ENCODE peak calls at places on chromosomes 13 and 19, in five cellular contexts. S, L, U, J and G are unnamed samples.

GRCh38 chr13:46165485-46166220 is 16.3 kb downstream of the LCP1 start:
- DNase-seq in J (no peak), L (no peak), U (no peak), S (no peak), G (no peak)

GRCh38 chr19:51433092-51433491 is 15.7 kb upstream of the SIGLEC10 start:
- DNase-seq in U (no peak), S (no peak), L (no peak), J (no peak), G (no peak)

GRCh38 chr19:29942404-29943261 is 594 bp downstream of the URI1 start:
- DNase-seq in L (peak; percentile 72), S (peak; percentile 44), J (no peak), U (peak; percentile 45), G (peak; percentile 60)

GRCh38 chr19:9962623-9963290 is 26.4 kb upstream of the OLFM2 start:
- DNase-seq in J (no peak), L (no peak), U (no peak), S (no peak), G (no peak)

GRCh38 chr19:33268162-33268991 is 34.0 kb downstream of the CEBPA start:
- DNase-seq in J (no peak), L (no peak), S (no peak), U (no peak), G (no peak)

GRCh38 chr13:25288966-25289365 is 1.7 kb upstream of the MTMR6 start:
- DNase-seq in J (no peak), U (no peak), L (no peak), S (no peak), G (no peak)

GRCh38 chr19:16671652-16672274 is 10.8 kb downstream of the TMEM38A start:
- DNase-seq in L (no peak), U (no peak), S (no peak), J (no peak), G (no peak)

GRCh38 chr13:75596657-75597182 is 39.4 kb upstream of the LMO7 start:
- DNase-seq in J (no peak), L (no peak), U (no peak), S (no peak), G (peak; percentile 7)

GRCh38 chr19:3725640-3726310 is 17.6 kb downstream of the TJP3 start:
- DNase-seq in J (no peak), S (no peak), U (no peak), L (no peak), G (peak; percentile 33)

GRCh38 chr19:33197591-33198000 is 3.5 kb downstream of the LRP3 start:
- DNase-seq in L (no peak), S (no peak), J (no peak), U (no peak), G (no peak)

GRCh38 chr13:76873454-76873853 is 12.8 kb downstream of the KCTD12 start:
- DNase-seq in U (no peak), L (no peak), J (no peak), S (no peak), G (no peak)

GRCh38 chr19:40596608-40597328 is 4.4 kb upstream of the LTBP4 start:
- DNase-seq in L (no peak), S (peak; percentile 83), U (no peak), J (peak; percentile 59), G (peak; percentile 72)

GRCh38 chr13:98466634-98467236 is 110.2 kb downstream of the STK24 start:
- DNase-seq in L (no peak), J (peak; percentile 55), S (peak; percentile 72), U (no peak), G (peak; percentile 55)

GRCh38 chr13:80469841-80470378 is 129.0 kb upstream of the SPRY2 start:
- DNase-seq in J (peak; percentile 31), L (no peak), U (no peak), S (peak; percentile 37), G (peak; percentile 9)

GRCh38 chr19:28296506-28296905 is 916.4 kb downstream of the UQCRFS1 start:
- DNase-seq in L (no peak), S (peak; percentile 90), J (no peak), U (no peak), G (peak; percentile 20)

GRCh38 chr13:113540523-113540922 is 44.0 kb upstream of the TFDP1 start:
- DNase-seq in S (no peak), J (no peak), U (no peak), L (no peak), G (no peak)

GRCh38 chr19:3132971-3133792 is 2.7 kb upstream of the GNA15 start:
- DNase-seq in S (peak; percentile 78), L (peak; percentile 62), U (peak; percentile 55), J (peak; percentile 21), G (peak; percentile 78)

GRCh38 chr13:97249797-97250495 is 27.8 kb downstream of the MBNL2 start:
- DNase-seq in L (no peak), S (no peak), U (no peak), J (no peak), G (no peak)

GRCh38 chr19:58001895-58002369 is 688 bp downstream of the ZNF606 start:
- DNase-seq in S (no peak), U (no peak), L (no peak), J (peak; percentile 5), G (peak; percentile 22)

GRCh38 chr13:80551650-80552497 is 210.9 kb upstream of the SPRY2 start:
- DNase-seq in J (no peak), U (no peak), S (no peak), L (no peak), G (no peak)

GRCh38 chr19:41409288-41409687 is 11.7 kb downstream of the BCKDHA start:
- DNase-seq in U (no peak), J (peak; percentile 40), L (no peak), S (peak; percentile 32), G (peak; percentile 48)

GRCh38 chr19:23099966-23100365 is 16.9 kb upstream of the ZNF730 start:
- DNase-seq in U (no peak), L (no peak), J (no peak), S (no peak), G (no peak)

GRCh38 chr13:79779761-79780160 is 298.8 kb downstream of the NDFIP2 start:
- DNase-seq in S (peak; percentile 90), U (no peak), L (no peak), J (peak; percentile 51), G (peak; percentile 53)

GRCh38 chr19:3656073-3656746 is 29.6 kb upstream of the CACTIN start:
- DNase-seq in S (peak; percentile 36), U (no peak), J (peak; percentile 13), L (no peak), G (peak; percentile 79)

GRCh38 chr13:63124863-63125262 is 1709.2 kb upstream of the PCDH20 start:
- DNase-seq in L (no peak), J (peak; percentile 60), S (peak; percentile 37), U (no peak), G (peak; percentile 49)

GRCh38 chr19:19461671-19462622 is 53.4 kb downstream of the TSSK6 start:
- DNase-seq in U (no peak), L (no peak), J (no peak), S (no peak), G (peak; percentile 38)

GRCh38 chr13:99702687-99703319 is 201.5 kb downstream of the TM9SF2 start:
- DNase-seq in J (no peak), S (no peak), L (no peak), U (no peak), G (no peak)

GRCh38 chr13:100128373-100128772 is 39.5 kb downstream of the PCCA start:
- DNase-seq in S (peak; percentile 17), U (no peak), L (no peak), J (peak; percentile 92), G (peak; percentile 43)

GRCh38 chr19:58519087-58519354 is 589 bp downstream of the ZBTB45 start:
- DNase-seq in U (no peak), S (peak; percentile 91), J (peak; percentile 74), L (peak; percentile 30), G (peak; percentile 79)

GRCh38 chr13:105445793-105446192 is 1089.7 kb downstream of the EFNB2 start:
- DNase-seq in J (peak; percentile 11), S (no peak), L (no peak), U (no peak), G (no peak)

GRCh38 chr19:18117364-18117691 is 19.8 kb downstream of the MAST3 start:
- DNase-seq in J (no peak), S (no peak), L (no peak), U (no peak), G (no peak)

GRCh38 chr13:113184568-113185440 is 23.7 kb downstream of the PCID2 start:
- DNase-seq in U (no peak), S (no peak), L (no peak), J (no peak), G (no peak)

GRCh38 chr19:11069451-11070009 is 19.7 kb upstream of the LDLR start:
- DNase-seq in U (no peak), L (no peak), J (no peak), S (no peak), G (no peak)

GRCh38 chr19:23868630-23869029 is 46.1 kb upstream of the ZNF726 start:
- DNase-seq in U (no peak), J (no peak), L (no peak), S (no peak), G (no peak)

GRCh38 chr13:42803563-42804212 is 22.3 kb downstream of the FAM216B start:
- DNase-seq in U (no peak), L (no peak), S (peak; percentile 53), J (peak; percentile 85), G (peak; percentile 43)

GRCh38 chr13:36979361-36980040 is 19.6 kb downstream of the ALG5 start:
- DNase-seq in L (no peak), S (peak; percentile 65), U (no peak), J (peak; percentile 82), G (peak; percentile 69)

GRCh38 chr13:54133721-54134120 is 1105.1 kb downstream of the OLFM4 start:
- DNase-seq in L (no peak), J (no peak), U (no peak), S (no peak), G (no peak)

GRCh38 chr19:17109962-17110598 is 34.5 kb downstream of the MYO9B start:
- DNase-seq in U (no peak), L (no peak), J (no peak), S (no peak), G (no peak)